ENCODE peak calls at places on chromosomes 13 and 19, in eight cellular contexts. W is EL; K is psoas muscle; C is AG08395; M is activated CD4-positive, CD25-positive, alpha-beta regulatory T cell; D is MV-4-11; Z is transverse colon; V is fibroblast of mammary gland. P is an unnamed sample.

GRCh38 chr19:31818740-31819228 is 469.5 kb upstream of the TSHZ3 start:
- DNase-seq in W (no peak), K (no peak), C (no peak), M (no peak), D (no peak), Z (no peak), V (no peak), P (no peak)

GRCh38 chr19:31066385-31066784 is 282.9 kb downstream of the TSHZ3 start:
- DNase-seq in W (peak), K (no peak), C (peak), M (no peak), D (no peak), Z (no peak), V (peak), P (no peak)

GRCh38 chr19:2138061-2138728 is 13.2 kb downstream of the AP3D1 start:
- DNase-seq in W (no peak), K (peak), C (no peak), M (no peak), D (no peak), Z (no peak), V (no peak), P (no peak)

GRCh38 chr19:5632657-5633056 is 9.8 kb downstream of the SAFB start:
- DNase-seq in W (no peak), K (no peak), C (no peak), M (no peak), D (no peak), Z (peak), V (no peak), P (no peak)

GRCh38 chr19:36169084-36169760 is 17.0 kb upstream of the COX7A1 start:
- DNase-seq in W (no peak), K (no peak), C (no peak), M (no peak), D (no peak), Z (peak), V (no peak), P (no peak)

GRCh38 chr19:36605101-36605838 is at the start of gene ZNF382:
- DNase-seq in W (peak), K (peak), C (peak), M (peak), D (peak), Z (peak), V (peak), P (peak)

GRCh38 chr13:46124531-46124966 is 19.7 kb upstream of the CPB2 start:
- DNase-seq in W (no peak), K (no peak), C (no peak), M (no peak), D (peak), Z (no peak), V (no peak), P (no peak)

GRCh38 chr13:112680741-112681360 is 9.0 kb upstream of the ATP11A start:
- DNase-seq in W (no peak), K (no peak), C (no peak), M (no peak), D (no peak), Z (no peak), V (no peak), P (no peak)

GRCh38 chr13:41384749-41385503 is 72.4 kb upstream of the RGCC start:
- DNase-seq in W (peak), K (no peak), C (peak), M (no peak), D (no peak), Z (no peak), V (peak), P (peak)

GRCh38 chr13:102504002-102504401 is 92.8 kb upstream of the TPP2 start:
- DNase-seq in W (no peak), K (no peak), C (no peak), M (no peak), D (no peak), Z (no peak), V (no peak), P (no peak)

GRCh38 chr13:79936368-79937136 is 404.4 kb downstream of the SPRY2 start:
- DNase-seq in W (peak), K (no peak), C (peak), M (no peak), D (no peak), Z (no peak), V (peak), P (no peak)

GRCh38 chr19:58407658-58408151 is 744 bp upstream of the ZNF584 start:
- DNase-seq in W (no peak), K (no peak), C (no peak), M (no peak), D (no peak), Z (no peak), V (peak), P (no peak)

GRCh38 chr19:940591-941291 is 14.9 kb downstream of the ARID3A start:
- DNase-seq in W (peak), K (peak), C (peak), M (peak), D (no peak), Z (peak), V (peak), P (peak)

P was measured in upper lobe of left lung.